ENCODE peak calls at places on chromosomes 5 and 9, in six cellular contexts. One of them, this sample, is unnamed.
A peak's percentile ranks its signal among the peaks of the same experiment; 100 is the strongest.

GRCh38 chr5:148221510-148221909 is 16.8 kb upstream of the MARCOL start:
- DNase-seq in cardiac muscle cell: no peak
- DNase-seq in cardiac fibroblast: no peak
- DNase-seq in pancreas: no peak
- DNase-seq in endothelial cell: no peak
- DNase-seq in fibroblast of lung: no peak
- DNase-seq in this sample: no peak

GRCh38 chr9:127931092-127931881 is 710 bp upstream of the PIP5KL1 start:
- DNase-seq in fibroblast of lung: peak; percentile 79
- DNase-seq in cardiac muscle cell: no peak
- DNase-seq in cardiac fibroblast: peak; percentile 87
- DNase-seq in endothelial cell: no peak
- DNase-seq in pancreas: no peak
- DNase-seq in this sample: no peak

GRCh38 chr5:163789870-163790269 is 284.5 kb downstream of the MAT2B start:
- DNase-seq in pancreas: no peak
- DNase-seq in endothelial cell: no peak
- DNase-seq in fibroblast of lung: peak; percentile 46
- DNase-seq in cardiac muscle cell: no peak
- DNase-seq in cardiac fibroblast: peak; percentile 68
- DNase-seq in this sample: no peak

GRCh38 chr9:123069010-123069481 is 35.6 kb downstream of the GPR21 start:
- DNase-seq in endothelial cell: no peak
- DNase-seq in fibroblast of lung: peak; percentile 92
- DNase-seq in cardiac muscle cell: no peak
- DNase-seq in pancreas: no peak
- DNase-seq in cardiac fibroblast: peak; percentile 87
- DNase-seq in this sample: no peak

GRCh38 chr5:2704111-2704510 is 47.4 kb downstream of the IRX2 start:
- DNase-seq in cardiac muscle cell: no peak
- DNase-seq in fibroblast of lung: no peak
- DNase-seq in endothelial cell: no peak
- DNase-seq in pancreas: no peak
- DNase-seq in cardiac fibroblast: no peak
- DNase-seq in this sample: no peak

GRCh38 chr5:65077653-65078052 is 308.9 kb downstream of the CWC27 start:
- DNase-seq in endothelial cell: no peak
- DNase-seq in pancreas: no peak
- DNase-seq in cardiac muscle cell: no peak
- DNase-seq in fibroblast of lung: no peak
- DNase-seq in cardiac fibroblast: no peak
- DNase-seq in this sample: no peak

GRCh38 chr5:172491481-172491880 is 37.2 kb upstream of the SH3PXD2B start:
- DNase-seq in pancreas: no peak
- DNase-seq in fibroblast of lung: no peak
- DNase-seq in cardiac muscle cell: no peak
- DNase-seq in cardiac fibroblast: no peak
- DNase-seq in endothelial cell: no peak
- DNase-seq in this sample: no peak

GRCh38 chr5:172494630-172495505 is 40.5 kb upstream of the SH3PXD2B start:
- DNase-seq in pancreas: no peak
- DNase-seq in fibroblast of lung: no peak
- DNase-seq in cardiac muscle cell: no peak
- DNase-seq in endothelial cell: no peak
- DNase-seq in cardiac fibroblast: no peak
- DNase-seq in this sample: no peak

GRCh38 chr5:16741007-16741406 is 124.2 kb upstream of the RETREG1 start:
- DNase-seq in cardiac muscle cell: no peak
- DNase-seq in fibroblast of lung: peak; percentile 72
- DNase-seq in endothelial cell: no peak
- DNase-seq in pancreas: no peak
- DNase-seq in cardiac fibroblast: peak; percentile 53
- DNase-seq in this sample: no peak
- TF ChIP-seq CTCF in cardiac muscle cell: peak; percentile 9
- TF ChIP-seq CTCF in fibroblast of lung: peak; percentile 4
- TF ChIP-seq CTCF in endothelial cell: no peak
- TF ChIP-seq CTCF in pancreas: no peak
- TF ChIP-seq CTCF in cardiac fibroblast: no peak
- TF ChIP-seq CTCF in this sample: no peak

DNA sequence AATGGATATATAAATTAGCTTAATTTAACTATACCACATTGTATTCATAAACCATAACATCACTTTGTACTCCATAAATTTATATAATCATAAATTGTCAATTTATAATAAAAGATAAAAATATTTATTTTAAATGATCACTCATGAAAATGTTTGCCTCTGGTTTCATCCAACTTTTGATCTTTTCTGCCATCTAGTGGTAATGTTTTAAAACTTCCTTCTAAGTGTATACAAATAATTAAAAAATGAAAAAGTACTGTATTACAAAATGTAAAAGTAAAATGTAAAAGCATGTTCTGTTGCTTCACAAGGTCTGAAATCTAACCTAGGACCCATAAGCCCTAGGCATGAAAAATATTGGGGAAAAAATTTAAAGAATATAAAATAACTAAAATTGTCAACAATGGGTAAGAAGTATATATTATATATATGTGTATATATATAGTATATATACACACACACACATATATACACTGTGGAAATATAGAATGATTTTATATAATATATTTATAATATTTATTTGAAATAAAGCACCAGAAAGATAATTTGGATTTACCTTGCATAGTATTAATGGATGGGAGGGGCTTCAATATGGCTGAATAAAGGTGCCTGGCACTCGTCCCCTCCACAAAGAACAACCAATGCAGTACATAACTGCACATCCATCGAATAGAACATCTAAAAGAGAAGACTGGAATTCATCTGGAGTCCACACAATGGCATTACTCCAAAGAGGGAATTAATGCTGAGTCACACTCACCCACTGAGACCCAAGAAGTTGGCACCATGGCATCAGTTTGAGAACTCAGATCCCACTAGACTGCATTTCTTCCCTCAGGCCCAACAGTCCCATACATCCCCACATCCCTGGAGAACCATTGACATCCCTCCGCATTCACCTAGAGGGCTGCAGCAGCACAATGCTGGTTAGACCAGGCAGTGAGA is 32.5 kb downstream of the ANXA1 start:
- DNase-seq in endothelial cell: no peak
- DNase-seq in fibroblast of lung: peak; percentile 77
- DNase-seq in pancreas: no peak
- DNase-seq in cardiac fibroblast: peak; percentile 75
- DNase-seq in cardiac muscle cell: peak; percentile 46
- DNase-seq in this sample: no peak
- TF ChIP-seq CTCF in endothelial cell: peak; percentile 84
- TF ChIP-seq CTCF in fibroblast of lung: no peak
- TF ChIP-seq CTCF in pancreas: peak; percentile 33
- TF ChIP-seq CTCF in cardiac fibroblast: peak; percentile 23
- TF ChIP-seq CTCF in cardiac muscle cell: peak; percentile 36
- TF ChIP-seq CTCF in this sample: no peak

GRCh38 chr9:32578976-32579375 is 6.0 kb upstream of the NDUFB6 start:
- DNase-seq in cardiac fibroblast: no peak
- DNase-seq in endothelial cell: no peak
- DNase-seq in fibroblast of lung: no peak
- DNase-seq in cardiac muscle cell: no peak
- DNase-seq in pancreas: no peak
- DNase-seq in this sample: no peak

GRCh38 chr9:32579706-32580331 is 6.9 kb upstream of the NDUFB6 start:
- DNase-seq in cardiac fibroblast: peak; percentile 75
- DNase-seq in fibroblast of lung: peak; percentile 72
- DNase-seq in endothelial cell: peak; percentile 74
- DNase-seq in pancreas: peak; percentile 62
- DNase-seq in cardiac muscle cell: peak; percentile 76
- DNase-seq in this sample: peak; percentile 84

GRCh38 chr9:32584784-32585183 is 11.8 kb upstream of the NDUFB6 start:
- DNase-seq in cardiac muscle cell: no peak
- DNase-seq in pancreas: no peak
- DNase-seq in cardiac fibroblast: peak; percentile 49
- DNase-seq in fibroblast of lung: no peak
- DNase-seq in endothelial cell: no peak
- DNase-seq in this sample: no peak

GRCh38 chr9:32580631-32581300 is 7.8 kb upstream of the NDUFB6 start:
- DNase-seq in endothelial cell: peak; percentile 8
- DNase-seq in cardiac muscle cell: peak; percentile 2
- DNase-seq in cardiac fibroblast: no peak
- DNase-seq in fibroblast of lung: no peak
- DNase-seq in pancreas: no peak
- DNase-seq in this sample: no peak

GRCh38 chr9:32581512-32582143 is 8.7 kb upstream of the NDUFB6 start:
- DNase-seq in endothelial cell: peak; percentile 55
- DNase-seq in pancreas: no peak
- DNase-seq in cardiac muscle cell: peak; percentile 66
- DNase-seq in fibroblast of lung: peak; percentile 73
- DNase-seq in cardiac fibroblast: peak; percentile 84
- DNase-seq in this sample: no peak
- TF ChIP-seq CTCF in endothelial cell: peak; percentile 44
- TF ChIP-seq CTCF in pancreas: peak; percentile 23
- TF ChIP-seq CTCF in cardiac muscle cell: peak; percentile 65
- TF ChIP-seq CTCF in fibroblast of lung: peak; percentile 52
- TF ChIP-seq CTCF in cardiac fibroblast: peak; percentile 63
- TF ChIP-seq CTCF in this sample: no peak

GRCh38 chr9:28774433-28775029 is 1201.2 kb upstream of the C9orf72 start:
- DNase-seq in fibroblast of lung: peak; percentile 31
- DNase-seq in cardiac muscle cell: peak; percentile 57
- DNase-seq in endothelial cell: no peak
- DNase-seq in cardiac fibroblast: peak; percentile 60
- DNase-seq in pancreas: no peak
- DNase-seq in this sample: no peak
- TF ChIP-seq CTCF in fibroblast of lung: no peak
- TF ChIP-seq CTCF in cardiac muscle cell: peak; percentile 45
- TF ChIP-seq CTCF in endothelial cell: peak; percentile 76
- TF ChIP-seq CTCF in cardiac fibroblast: peak; percentile 44
- TF ChIP-seq CTCF in pancreas: peak; percentile 41
- TF ChIP-seq CTCF in this sample: no peak

DNA sequence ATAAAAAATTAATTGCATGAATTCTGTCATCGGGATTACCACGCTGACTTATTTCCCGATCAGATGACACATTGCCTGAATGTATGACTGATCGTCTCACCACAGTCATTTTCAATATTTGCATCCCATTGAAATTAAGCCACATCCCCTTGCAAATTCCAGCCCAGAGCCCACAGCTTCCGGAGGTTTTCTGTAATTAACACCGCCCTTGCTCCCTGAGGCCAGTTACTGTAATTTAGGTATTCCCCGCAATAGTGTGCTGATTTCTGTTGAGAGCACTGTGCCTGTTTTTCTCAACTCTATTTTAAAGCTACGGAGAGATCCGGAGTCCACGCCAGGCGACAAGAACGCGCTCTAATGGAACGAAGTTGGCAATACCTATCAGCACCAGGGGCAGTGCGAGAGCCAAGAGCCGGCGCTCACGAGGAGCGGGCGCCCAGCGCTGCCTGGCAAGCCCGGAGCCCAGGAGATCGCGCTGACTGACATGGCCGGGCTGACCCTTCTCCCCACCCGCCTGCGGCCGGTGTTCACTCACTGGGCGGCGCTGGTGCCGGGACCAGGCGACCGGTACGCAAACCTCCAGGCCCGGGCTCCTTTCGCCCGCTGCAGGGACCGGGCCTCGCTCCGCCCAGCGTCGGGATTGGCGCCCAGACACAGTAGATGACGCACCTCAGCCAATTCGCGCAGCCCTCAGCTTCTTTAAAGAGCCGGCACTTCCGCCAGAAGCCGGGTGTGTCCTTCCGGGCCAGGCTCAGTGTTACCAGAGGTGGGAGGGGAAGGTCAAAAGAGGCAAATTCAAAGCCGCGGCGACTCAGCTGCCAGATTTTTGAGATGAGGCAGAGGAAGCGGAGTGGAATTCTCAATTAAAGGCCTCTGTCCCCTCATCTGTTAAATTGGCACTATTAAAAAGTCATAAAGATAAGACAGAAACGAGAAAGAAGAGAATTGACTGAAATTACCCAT is at the start of gene PLGRKT:
- DNase-seq in cardiac fibroblast: peak; percentile 93
- DNase-seq in cardiac muscle cell: peak; percentile 96
- DNase-seq in fibroblast of lung: peak; percentile 91
- DNase-seq in endothelial cell: peak; percentile 70
- DNase-seq in pancreas: peak; percentile 97
- DNase-seq in this sample: peak; percentile 69
- TF ChIP-seq CTCF in cardiac fibroblast: peak; percentile 24
- TF ChIP-seq CTCF in cardiac muscle cell: peak; percentile 24
- TF ChIP-seq CTCF in fibroblast of lung: peak; percentile 5
- TF ChIP-seq CTCF in endothelial cell: no peak
- TF ChIP-seq CTCF in pancreas: no peak
- TF ChIP-seq CTCF in this sample: no peak

This sample was measured in omental fat pad.